ENCODE peak calls at places on chromosomes 2 and 18, in four cellular contexts. R is Calu3; K is effector CD8-positive, alpha-beta T cell; H is EH. N is an unnamed sample.

GRCh38 chr2:152174574-152174973 is 989 bp downstream of the STAM2 start:
- DNase-seq in R (no peak), K (no peak), H (no peak), N (no peak)

GRCh38 chr18:62518460-62519375 is 4.1 kb upstream of the ZCCHC2 start:
- DNase-seq in R (no peak), K (no peak), H (peak), N (peak)

GRCh38 chr18:66129248-66129647 is 378.4 kb downstream of the CDH7 start:
- DNase-seq in R (no peak), K (no peak), H (no peak), N (no peak)

GRCh38 chr2:15840173-15840572 is 100.2 kb upstream of the MYCN start:
- DNase-seq in R (peak), K (no peak), H (no peak), N (no peak)

GRCh38 chr2:71611781-71612545 is 158.6 kb downstream of the DYSF start:
- DNase-seq in R (no peak), K (no peak), H (no peak), N (no peak)

GRCh38 chr18:9756566-9757470 is 48.7 kb downstream of the RAB31 start:
- DNase-seq in R (no peak), K (no peak), H (no peak), N (no peak)

GRCh38 chr2:120587997-120588336 is 147.7 kb upstream of the GLI2 start:
- DNase-seq in R (no peak), K (no peak), H (no peak), N (no peak)

GRCh38 chr2:43158259-43158880 is 68.0 kb downstream of the ZFP36L2 start:
- DNase-seq in R (peak), K (no peak), H (peak), N (peak)

GRCh38 chr2:60853512-60853911 is 27.9 kb upstream of the REL start:
- DNase-seq in R (no peak), K (no peak), H (no peak), N (no peak)

GRCh38 chr2:28373854-28374253 is 18.8 kb upstream of the FOSL2 start:
- DNase-seq in R (no peak), K (no peak), H (no peak), N (no peak)

GRCh38 chr2:233422649-233423435 is 68.5 kb downstream of the DGKD start:
- DNase-seq in R (no peak), K (no peak), H (no peak), N (no peak)

GRCh38 chr2:155256803-155257202 is 558.3 kb downstream of the KCNJ3 start:
- DNase-seq in R (no peak), K (no peak), H (no peak), N (no peak)

GRCh38 chr2:40470817-40471809 is 19.2 kb upstream of the SLC8A1 start:
- DNase-seq in R (no peak), K (no peak), H (no peak), N (no peak)

GRCh38 chr2:217218269-217219140 is 358.6 kb upstream of the TNP1 start:
- DNase-seq in R (no peak), K (no peak), H (peak), N (peak)

GRCh38 chr2:108988076-108988795 is 784 bp downstream of the EDAR start:
- DNase-seq in R (no peak), K (no peak), H (no peak), N (no peak)

GRCh38 chr18:36809590-36810381 is 19.0 kb downstream of the TPGS2 start:
- DNase-seq in R (peak), K (peak), H (peak), N (peak)

GRCh38 chr2:14752294-14752693 is 119.8 kb downstream of the LRATD1 start:
- DNase-seq in R (no peak), K (no peak), H (no peak), N (no peak)

GRCh38 chr18:56647071-56647470 is 4.1 kb upstream of the WDR7 start:
- DNase-seq in R (no peak), K (no peak), H (no peak), N (no peak)

GRCh38 chr2:207330912-207331311 is 165.2 kb upstream of the KLF7 start:
- DNase-seq in R (no peak), K (no peak), H (peak), N (peak)

GRCh38 chr18:63157293-63158011 is 162.1 kb downstream of the BCL2 start:
- DNase-seq in R (no peak), K (no peak), H (no peak), N (no peak)

GRCh38 chr2:189584662-189585061 is 4.1 kb upstream of the SLC40A1 start:
- DNase-seq in R (no peak), K (no peak), H (no peak), N (no peak)

GRCh38 chr2:42359894-42360483 is 1.0 kb downstream of the COX7A2L start:
- DNase-seq in R (no peak), K (no peak), H (peak), N (peak)

GRCh38 chr2:123688504-123688903 is 336.6 kb upstream of the CNTNAP5 start:
- DNase-seq in R (no peak), K (no peak), H (no peak), N (no peak)

GRCh38 chr2:223414646-223415045 is 187.5 kb downstream of the SCG2 start:
- DNase-seq in R (no peak), K (no peak), H (peak), N (peak)

N was measured in EL.